ENCODE peak calls at places on chromosomes 3 and 15, in eight cellular contexts. One of them, this sample, is unnamed.

GRCh38 chr15:56244237-56244810 is 645 bp upstream of the RFX7 start:
- DNase-seq in HEK293T: peak
- DNase-seq in HFFc6: peak
- DNase-seq in HS-27A: peak
- DNase-seq in kidney tubule cell: peak
- DNase-seq in CD4-positive, alpha-beta T cell: peak
- DNase-seq in substantia nigra: peak
- DNase-seq in NCI-H2171: no peak
- DNase-seq in this sample: peak

GRCh38 chr3:134078169-134078821 is 48.6 kb upstream of the SLCO2A1 start:
- DNase-seq in HEK293T: no peak
- DNase-seq in HFFc6: no peak
- DNase-seq in HS-27A: no peak
- DNase-seq in NCI-H2171: no peak
- DNase-seq in CD4-positive, alpha-beta T cell: no peak
- DNase-seq in kidney tubule cell: peak
- DNase-seq in substantia nigra: no peak
- DNase-seq in this sample: peak

GRCh38 chr15:69715205-69715604 is 262.6 kb downstream of the RPLP1 start:
- DNase-seq in substantia nigra: no peak
- DNase-seq in HS-27A: no peak
- DNase-seq in NCI-H2171: no peak
- DNase-seq in kidney tubule cell: peak
- DNase-seq in CD4-positive, alpha-beta T cell: no peak
- DNase-seq in HEK293T: no peak
- DNase-seq in HFFc6: no peak
- DNase-seq in this sample: no peak

GRCh38 chr3:68306571-68306970 is 625.8 kb downstream of the TAFA4 start:
- DNase-seq in HS-27A: no peak
- DNase-seq in HEK293T: peak
- DNase-seq in substantia nigra: no peak
- DNase-seq in NCI-H2171: no peak
- DNase-seq in kidney tubule cell: peak
- DNase-seq in HFFc6: no peak
- DNase-seq in CD4-positive, alpha-beta T cell: no peak
- DNase-seq in this sample: no peak

GRCh38 chr15:38696120-38696727 is 131.6 kb upstream of the RASGRP1 start:
- DNase-seq in CD4-positive, alpha-beta T cell: peak
- DNase-seq in HEK293T: no peak
- DNase-seq in substantia nigra: no peak
- DNase-seq in kidney tubule cell: peak
- DNase-seq in HS-27A: no peak
- DNase-seq in HFFc6: peak
- DNase-seq in NCI-H2171: no peak
- DNase-seq in this sample: peak

GRCh38 chr3:155233213-155233612 is 60.3 kb downstream of the STRIT1 start:
- DNase-seq in CD4-positive, alpha-beta T cell: no peak
- DNase-seq in HFFc6: peak
- DNase-seq in substantia nigra: peak
- DNase-seq in NCI-H2171: no peak
- DNase-seq in HEK293T: peak
- DNase-seq in kidney tubule cell: peak
- DNase-seq in HS-27A: peak
- DNase-seq in this sample: peak

GRCh38 chr3:152069871-152070270 is 196.4 kb downstream of the SUCNR1 start:
- DNase-seq in HS-27A: no peak
- DNase-seq in HFFc6: peak
- DNase-seq in HEK293T: no peak
- DNase-seq in CD4-positive, alpha-beta T cell: no peak
- DNase-seq in substantia nigra: no peak
- DNase-seq in kidney tubule cell: peak
- DNase-seq in NCI-H2171: no peak
- DNase-seq in this sample: no peak

GRCh38 chr15:98997755-98998154 is 9.8 kb downstream of the PGPEP1L start:
- DNase-seq in kidney tubule cell: no peak
- DNase-seq in NCI-H2171: peak
- DNase-seq in HFFc6: no peak
- DNase-seq in HS-27A: no peak
- DNase-seq in CD4-positive, alpha-beta T cell: no peak
- DNase-seq in HEK293T: no peak
- DNase-seq in substantia nigra: no peak
- DNase-seq in this sample: no peak

GRCh38 chr15:40314723-40315276 is 7.1 kb upstream of the PLCB2 start:
- DNase-seq in HEK293T: no peak
- DNase-seq in CD4-positive, alpha-beta T cell: no peak
- DNase-seq in kidney tubule cell: peak
- DNase-seq in substantia nigra: no peak
- DNase-seq in HFFc6: peak
- DNase-seq in HS-27A: no peak
- DNase-seq in NCI-H2171: no peak
- DNase-seq in this sample: peak

GRCh38 chr3:4474683-4475490 is 7.8 kb upstream of the SUMF1 start:
- DNase-seq in NCI-H2171: no peak
- DNase-seq in HEK293T: no peak
- DNase-seq in HFFc6: peak
- DNase-seq in substantia nigra: peak
- DNase-seq in HS-27A: no peak
- DNase-seq in CD4-positive, alpha-beta T cell: no peak
- DNase-seq in kidney tubule cell: peak
- DNase-seq in this sample: peak

GRCh38 chr3:48727511-48727910 is 10.5 kb upstream of the IP6K2 start:
- DNase-seq in HS-27A: no peak
- DNase-seq in NCI-H2171: no peak
- DNase-seq in substantia nigra: no peak
- DNase-seq in CD4-positive, alpha-beta T cell: no peak
- DNase-seq in kidney tubule cell: no peak
- DNase-seq in HEK293T: no peak
- DNase-seq in HFFc6: no peak
- DNase-seq in this sample: no peak

GRCh38 chr15:69388259-69388658 is 25.9 kb upstream of the KIF23 start:
- DNase-seq in substantia nigra: peak
- DNase-seq in CD4-positive, alpha-beta T cell: no peak
- DNase-seq in HEK293T: no peak
- DNase-seq in kidney tubule cell: peak
- DNase-seq in HS-27A: no peak
- DNase-seq in NCI-H2171: no peak
- DNase-seq in HFFc6: peak
- DNase-seq in this sample: peak

GRCh38 chr3:126261037-126261436 is 80.7 kb upstream of the ALDH1L1 start:
- DNase-seq in substantia nigra: peak
- DNase-seq in HFFc6: peak
- DNase-seq in HS-27A: no peak
- DNase-seq in NCI-H2171: no peak
- DNase-seq in HEK293T: peak
- DNase-seq in CD4-positive, alpha-beta T cell: no peak
- DNase-seq in kidney tubule cell: no peak
- DNase-seq in this sample: peak